ENCODE peak calls at places on chromosomes 11 and 22, in four cellular contexts. X is SK-N-SH, J is HepG2, O is K562. T is an unnamed sample.

GRCh38 chr22:50488006-50488677 is 1.5 kb downstream of the MIOX start:
- DNase-seq in X (no peak), J (no peak), O (no peak), T (no peak)

GRCh38 chr22:24099661-24100060 is 81.6 kb upstream of the SUSD2 start:
- DNase-seq in X (no peak), J (no peak), O (no peak), T (no peak)

GRCh38 chr11:132186699-132187098 is 816.3 kb downstream of the NTM start:
- DNase-seq in X (peak), J (no peak), O (peak), T (no peak)

GRCh38 chr11:116117326-116118137 is 613.3 kb upstream of the CADM1 start:
- DNase-seq in X (no peak), J (no peak), O (no peak), T (no peak)

GRCh38 chr22:43992331-43992821 is 31.7 kb upstream of the PARVB start:
- DNase-seq in X (peak), J (no peak), O (no peak), T (no peak)

GRCh38 chr11:133414503-133414902 is 117.8 kb downstream of the OPCML start:
- DNase-seq in X (no peak), J (no peak), O (no peak), T (no peak)

GRCh38 chr11:643849-644738 is 7.0 kb downstream of the DRD4 start:
- DNase-seq in X (no peak), J (no peak), O (no peak), T (no peak)

GRCh38 chr11:3217751-3218482 is 696 bp downstream of the MRGPRG start:
- DNase-seq in X (peak), J (no peak), O (no peak), T (no peak)

GRCh38 chr11:2202900-2203439 is 31.4 kb upstream of the TH start:
- DNase-seq in X (peak), J (no peak), O (no peak), T (no peak)

GRCh38 chr11:134640971-134641968 is 229.2 kb upstream of the B3GAT1 start:
- DNase-seq in X (no peak), J (no peak), O (no peak), T (no peak)

GRCh38 chr11:69078508-69078907 is 29.8 kb downstream of the TPCN2 start:
- DNase-seq in X (no peak), J (no peak), O (no peak), T (no peak)

GRCh38 chr11:61765550-61766253 is 13.3 kb downstream of the MYRF start:
- DNase-seq in X (no peak), J (no peak), O (no peak), T (no peak)

GRCh38 chr22:48756146-48757111 is 1071.2 kb downstream of the BRD1 start:
- DNase-seq in X (no peak), J (no peak), O (no peak), T (no peak)

GRCh38 chr11:10117709-10118341 is 176.2 kb downstream of the SBF2 start:
- DNase-seq in X (no peak), J (peak), O (no peak), T (no peak)

GRCh38 chr11:64852804-64853520 is 8.5 kb upstream of the CDC42BPG start:
- DNase-seq in X (no peak), J (no peak), O (no peak), T (no peak)

GRCh38 chr22:32333769-32334639 is 23.7 kb upstream of the RFPL3 start:
- DNase-seq in X (no peak), J (no peak), O (no peak), T (no peak)

GRCh38 chr22:24417200-24417599 is 10.2 kb upstream of the ADORA2A start:
- DNase-seq in X (peak), J (no peak), O (no peak), T (no peak)

GRCh38 chr11:1308745-1309497 is 511 bp downstream of the TOLLIP start:
- DNase-seq in X (no peak), J (no peak), O (no peak), T (no peak)

GRCh38 chr22:37804886-37805857 is 2.6 kb upstream of the GCAT start:
- DNase-seq in X (peak), J (peak), O (no peak), T (peak)

GRCh38 chr22:37320726-37321286 is 38.5 kb downstream of the CYTH4 start:
- DNase-seq in X (no peak), J (no peak), O (no peak), T (no peak)

GRCh38 chr22:28015676-28016601 is 96.9 kb upstream of the PITPNB start:
- DNase-seq in X (peak), J (no peak), O (no peak), T (no peak)

GRCh38 chr11:89529619-89530018 is 38.4 kb upstream of the NOX4 start:
- DNase-seq in X (no peak), J (no peak), O (no peak), T (no peak)

GRCh38 chr22:30392661-30393321 is 4.0 kb upstream of the SEC14L2 start:
- DNase-seq in X (no peak), J (no peak), O (no peak), T (no peak)

GRCh38 chr11:114026355-114026754 is 33.2 kb upstream of the ZBTB16 start:
- DNase-seq in X (no peak), J (peak), O (peak), T (no peak)

GRCh38 chr11:119999220-119999619 is 138.7 kb downstream of the TRIM29 start:
- DNase-seq in X (no peak), J (no peak), O (peak), T (no peak)

GRCh38 chr11:104925850-104926249 is 27.6 kb upstream of the CASP12 start:
- DNase-seq in X (no peak), J (peak), O (no peak), T (no peak)

GRCh38 chr11:12469451-12469850 is 92.1 kb downstream of the PARVA start:
- DNase-seq in X (no peak), J (no peak), O (no peak), T (no peak)

GRCh38 chr11:110182886-110183285 is 89.7 kb downstream of the ZC3H12C start:
- DNase-seq in X (no peak), J (no peak), O (no peak), T (peak)

GRCh38 chr22:49994361-49995058 is 18.1 kb downstream of the IL17REL start:
- DNase-seq in X (peak), J (no peak), O (no peak), T (no peak)

GRCh38 chr22:20957118-20957690 is 9.9 kb upstream of the AIFM3 start:
- DNase-seq in X (peak), J (no peak), O (no peak), T (no peak)

GRCh38 chr11:34632105-34632780 is 11.3 kb downstream of the EHF start:
- DNase-seq in X (no peak), J (no peak), O (no peak), T (no peak)

GRCh38 chr11:28760676-28761390 is 652.6 kb downstream of the METTL15 start:
- DNase-seq in X (no peak), J (no peak), O (no peak), T (no peak)

GRCh38 chr11:62687508-62688396 is 1.6 kb downstream of the LRRN4CL start:
- DNase-seq in X (peak), J (no peak), O (no peak), T (no peak)

GRCh38 chr11:6022954-6023353 is 7.6 kb downstream of the OR56A1 start:
- DNase-seq in X (no peak), J (peak), O (peak), T (peak)

DNA sequence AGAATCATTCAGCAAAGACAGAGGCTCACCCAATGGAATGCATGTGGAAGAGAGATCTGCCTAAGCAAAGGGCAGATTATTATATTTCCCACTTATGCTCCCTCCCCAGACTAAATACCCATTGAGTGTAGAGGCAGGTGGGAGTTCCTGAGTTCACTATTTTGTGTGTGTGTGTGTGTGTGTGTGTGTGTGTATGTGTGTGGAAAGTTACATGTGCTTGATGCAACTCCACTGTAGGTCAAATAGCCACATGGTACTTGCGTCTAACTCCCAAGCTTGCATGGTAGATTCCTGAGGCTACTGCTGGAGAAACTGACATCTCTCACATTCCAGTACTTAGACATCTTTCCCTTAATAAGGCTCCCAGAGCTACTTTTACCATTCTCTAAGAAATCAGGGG is 3.4 kb upstream of the COPB1 start:
- DNase-seq in X (no peak), J (no peak), O (no peak), T (no peak)
- TF ChIP-seq ELF1 in X (no peak), J (no peak), O (no peak), T (no peak)

GRCh38 chr11:70477607-70478006 is 79.3 kb downstream of the CTTN start:
- DNase-seq in X (peak), J (no peak), O (no peak), T (no peak)
- TF ChIP-seq ELF1 in X (no peak), J (no peak), O (no peak), T (no peak)

GRCh38 chr11:57348636-57349323 is 10.6 kb downstream of the P2RX3 start:
- DNase-seq in X (no peak), J (no peak), O (no peak), T (no peak)
- TF ChIP-seq ELF1 in X (no peak), J (no peak), O (no peak), T (no peak)

GRCh38 chr11:46281374-46281831 is 3.9 kb downstream of the CREB3L1 start:
- DNase-seq in X (no peak), J (no peak), O (peak), T (no peak)
- TF ChIP-seq ELF1 in X (no peak), J (no peak), O (no peak), T (no peak)

GRCh38 chr11:126804363-126804762 is 196.2 kb downstream of the KIRREL3 start:
- DNase-seq in X (no peak), J (no peak), O (no peak), T (no peak)
- TF ChIP-seq ELF1 in X (no peak), J (no peak), O (no peak), T (no peak)

DNA sequence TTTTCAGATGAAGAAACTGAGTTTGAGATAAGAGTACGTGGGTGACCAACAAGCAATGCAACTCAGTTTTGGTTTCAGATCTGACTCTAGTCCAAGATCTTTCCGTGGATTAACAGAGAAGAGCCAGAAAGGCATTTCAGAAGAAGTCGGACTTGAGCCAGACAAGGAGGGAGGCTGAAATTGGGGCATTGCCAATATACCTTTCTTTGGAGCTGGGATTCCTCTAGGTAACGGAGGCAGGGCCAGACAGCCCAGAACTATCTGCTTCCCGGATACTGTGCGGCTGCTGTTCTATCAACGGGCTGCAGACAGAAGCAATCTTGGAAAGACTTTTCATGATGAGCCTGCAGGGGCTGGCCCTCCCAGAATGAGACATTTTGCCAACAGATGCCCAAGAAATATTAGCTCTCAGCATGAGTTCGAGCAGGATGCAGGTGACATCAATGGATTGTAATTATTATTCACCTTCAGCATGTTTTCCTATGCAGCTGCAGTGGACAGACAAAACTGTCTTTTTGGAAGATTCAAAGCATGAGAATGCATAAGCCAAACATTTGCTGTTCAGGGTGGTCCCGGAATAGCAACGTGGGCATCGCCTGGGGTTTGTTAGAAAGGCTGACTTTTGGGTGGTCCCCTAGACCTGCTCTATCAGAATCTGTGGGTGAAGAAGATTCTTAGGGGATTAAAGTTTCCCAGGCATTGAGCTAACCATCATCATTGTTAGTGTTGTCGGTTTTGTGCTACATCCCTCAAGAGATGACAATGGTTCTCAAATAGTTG is 95.7 kb downstream of the SCN3B start:
- DNase-seq in X (no peak), J (no peak), O (no peak), T (no peak)
- TF ChIP-seq ELF1 in X (no peak), J (no peak), O (no peak), T (no peak)

GRCh38 chr11:45847908-45848316 is 637 bp downstream of the CRY2 start:
- DNase-seq in X (peak), J (peak), O (peak), T (no peak)
- TF ChIP-seq ELF1 in X (no peak), J (no peak), O (no peak), T (no peak)

DNA sequence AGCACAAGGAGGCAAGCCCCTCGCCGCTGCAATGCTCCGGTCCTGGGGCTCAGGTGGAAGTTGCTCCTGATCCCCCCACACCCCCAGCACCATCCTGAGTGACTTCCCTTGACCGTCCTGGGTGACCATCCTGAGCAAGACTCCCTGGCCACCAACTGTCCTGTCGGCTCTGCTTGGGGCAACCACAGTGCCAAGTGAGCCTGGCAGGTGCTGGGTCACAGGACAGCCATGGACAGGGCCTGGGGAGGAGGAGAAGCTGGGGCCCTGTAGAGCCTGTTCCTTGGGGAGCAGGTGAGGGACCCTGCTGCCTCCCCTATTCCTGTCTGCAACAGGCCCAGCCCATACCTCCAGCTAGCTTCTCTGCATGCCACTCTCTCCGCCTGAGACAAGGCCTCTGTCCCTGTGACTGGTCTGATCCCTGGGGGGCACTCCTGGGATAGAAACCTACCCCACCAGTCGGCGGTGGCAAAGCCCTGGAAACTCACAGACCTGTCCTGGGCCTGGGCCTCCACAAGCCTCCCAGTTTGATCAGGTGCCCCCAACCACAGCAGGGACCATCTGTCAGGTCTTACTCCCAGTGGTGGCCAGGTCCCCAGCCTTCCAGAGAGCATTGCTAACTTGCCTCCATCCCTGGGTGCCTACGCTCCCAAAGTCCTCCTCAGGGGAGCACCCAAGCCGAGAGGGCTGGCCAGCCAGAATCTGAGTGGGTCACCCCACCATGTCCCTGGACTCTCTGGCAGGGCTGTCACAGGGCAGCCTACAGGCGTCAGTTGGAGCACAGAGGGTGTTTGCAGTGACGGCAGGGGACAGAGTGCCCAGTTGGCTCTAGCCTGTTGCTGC is 68.7 kb upstream of the WNT7B start:
- DNase-seq in X (no peak), J (no peak), O (no peak), T (no peak)
- TF ChIP-seq ELF1 in X (no peak), J (no peak), O (no peak), T (no peak)

GRCh38 chr11:117842131-117842941 is 17.8 kb upstream of the FXYD2 start:
- DNase-seq in X (no peak), J (no peak), O (peak), T (no peak)

GRCh38 chr11:117840881-117841581 is 16.5 kb upstream of the FXYD2 start:
- DNase-seq in X (no peak), J (no peak), O (no peak), T (no peak)

GRCh38 chr11:117839936-117840813 is 15.6 kb upstream of the FXYD2 start:
- DNase-seq in X (no peak), J (no peak), O (no peak), T (no peak)

GRCh38 chr11:117841582-117842031 is 17.1 kb upstream of the FXYD2 start:
- DNase-seq in X (no peak), J (no peak), O (no peak), T (no peak)

GRCh38 chr11:117843666-117844484 is 19.3 kb upstream of the FXYD2 start:
- DNase-seq in X (peak), J (no peak), O (peak), T (peak)
- TF ChIP-seq ELF1 in X (no peak), J (no peak), O (no peak), T (no peak)

T was measured in HCT116.